ENCODE peak calls at places on chromosomes 12 and 14, in eight cellular contexts. G is stimulated activated CD4-positive, alpha-beta T cell treated with anti-CD3 and anti-CD28 coated beads, TNF-alpha, amount 100 ng/mL, for 4 hours; W is left colon; R is hepatocyte; O is T1000; L is iris pigment epithelial cell; S is Daoy; H is aorta. F is an unnamed sample.
A peak's percentile ranks its signal among the peaks of the same experiment; 100 is the strongest.

GRCh38 chr12:65778268-65779090 is 45.8 kb upstream of the HMGA2 start:
- DNase-seq in G (no peak), W (no peak), R (no peak), O (no peak), L (peak; percentile 47), S (peak; percentile 21), H (no peak), F (no peak)

GRCh38 chr12:24062642-24063245 is 113.3 kb upstream of the SOX5 start:
- DNase-seq in G (no peak), W (no peak), R (no peak), O (no peak), L (peak; percentile 56), S (no peak), H (no peak), F (peak; percentile 29)

GRCh38 chr14:104296388-104297312 is 158.3 kb downstream of the KIF26A start:
- DNase-seq in G (no peak), W (peak; percentile 23), R (no peak), O (no peak), L (peak; percentile 40), S (no peak), H (peak; percentile 44), F (no peak)

GRCh38 chr12:66144796-66145754 is 14.5 kb upstream of the LLPH start:
- DNase-seq in G (no peak), W (peak; percentile 50), R (peak; percentile 66), O (peak; percentile 29), L (peak; percentile 86), S (peak; percentile 70), H (no peak), F (peak; percentile 55)

GRCh38 chr14:63286071-63286470 is 32.7 kb downstream of the GPHB5 start:
- DNase-seq in G (no peak), W (no peak), R (no peak), O (no peak), L (no peak), S (no peak), H (no peak), F (no peak)

GRCh38 chr12:56957229-56958052 is at the start of gene RDH16:
- DNase-seq in G (no peak), W (no peak), R (no peak), O (no peak), L (no peak), S (no peak), H (no peak), F (no peak)

GRCh38 chr12:59570134-59570533 is 25.7 kb upstream of the SLC16A7 start:
- DNase-seq in G (no peak), W (no peak), R (peak; percentile 20), O (peak; percentile 95), L (peak; percentile 46), S (no peak), H (no peak), F (no peak)

GRCh38 chr12:107840186-107840585 is 65.7 kb downstream of the ASCL4 start:
- DNase-seq in G (no peak), W (no peak), R (no peak), O (no peak), L (no peak), S (no peak), H (no peak), F (no peak)

GRCh38 chr12:1811281-1811947 is 9.0 kb upstream of the LRTM2 start:
- DNase-seq in G (no peak), W (no peak), R (no peak), O (peak; percentile 33), L (peak; percentile 83), S (peak; percentile 73), H (no peak), F (no peak)

GRCh38 chr14:77026930-77027537 is 1.5 kb downstream of the IRF2BPL start:
- DNase-seq in G (no peak), W (no peak), R (peak; percentile 74), O (peak; percentile 29), L (peak; percentile 80), S (peak; percentile 80), H (peak; percentile 70), F (no peak)

GRCh38 chr12:123894823-123895338 is 77.8 kb downstream of the CCDC92 start:
- DNase-seq in G (no peak), W (no peak), R (no peak), O (no peak), L (peak; percentile 43), S (no peak), H (no peak), F (no peak)

GRCh38 chr14:69620211-69620611 is 8.8 kb downstream of the SUSD6 start:
- DNase-seq in G (no peak), W (no peak), R (no peak), O (no peak), L (no peak), S (no peak), H (no peak), F (no peak)

GRCh38 chr12:89621511-89621910 is 87.1 kb downstream of the ATP2B1 start:
- DNase-seq in G (no peak), W (no peak), R (no peak), O (no peak), L (peak; percentile 18), S (no peak), H (no peak), F (no peak)

GRCh38 chr14:70653662-70654061 is 11.9 kb downstream of the TTC9 start:
- DNase-seq in G (no peak), W (no peak), R (no peak), O (no peak), L (no peak), S (no peak), H (no peak), F (no peak)

GRCh38 chr14:99677231-99677891 is 6.7 kb upstream of the CYP46A1 start:
- DNase-seq in G (no peak), W (no peak), R (peak; percentile 65), O (no peak), L (peak; percentile 26), S (peak; percentile 68), H (peak; percentile 29), F (no peak)

GRCh38 chr14:69464379-69464778 is 20.1 kb upstream of the PLEKHD1 start:
- DNase-seq in G (no peak), W (no peak), R (no peak), O (no peak), L (peak; percentile 37), S (peak; percentile 38), H (no peak), F (no peak)

GRCh38 chr14:85766295-85766694 is 236.4 kb downstream of the FLRT2 start:
- DNase-seq in G (no peak), W (no peak), R (no peak), O (no peak), L (no peak), S (no peak), H (no peak), F (no peak)

GRCh38 chr12:111359231-111359913 is 9.5 kb downstream of the PHETA1 start:
- DNase-seq in G (no peak), W (no peak), R (no peak), O (no peak), L (no peak), S (peak; percentile 28), H (peak; percentile 74), F (no peak)

GRCh38 chr14:75711134-75711795 is 50.2 kb downstream of the TTLL5 start:
- DNase-seq in G (no peak), W (no peak), R (peak; percentile 68), O (no peak), L (peak; percentile 77), S (peak; percentile 61), H (no peak), F (peak; percentile 43)

GRCh38 chr12:122958198-122958888 is 7.9 kb downstream of the ABCB9 start:
- DNase-seq in G (no peak), W (no peak), R (no peak), O (no peak), L (no peak), S (no peak), H (no peak), F (peak; percentile 43)

GRCh38 chr12:3061129-3061857 is 15.9 kb upstream of the TSPAN9 start:
- DNase-seq in G (no peak), W (no peak), R (peak; percentile 59), O (peak; percentile 43), L (peak; percentile 53), S (peak; percentile 60), H (no peak), F (no peak)

GRCh38 chr12:22190969-22191368 is 143.5 kb downstream of the ST8SIA1 start:
- DNase-seq in G (no peak), W (no peak), R (peak; percentile 19), O (no peak), L (no peak), S (no peak), H (no peak), F (no peak)

GRCh38 chr12:95641299-95641947 is 90.1 kb upstream of the USP44 start:
- DNase-seq in G (no peak), W (no peak), R (no peak), O (no peak), L (no peak), S (no peak), H (no peak), F (no peak)

GRCh38 chr14:104093366-104094055 is 8.0 kb downstream of the ASPG start:
- DNase-seq in G (no peak), W (peak; percentile 59), R (no peak), O (no peak), L (no peak), S (no peak), H (peak; percentile 35), F (no peak)

F was measured in fibroblast of the conjunctiva.